ENCODE peak calls at places on chromosomes 2 and 18, in eight cellular contexts. One of them, this sample, is unnamed.

GRCh38 chr2:31268344-31268743 is 34.4 kb downstream of the EHD3 start:
- DNase-seq in AG10803: no peak
- DNase-seq in caudate nucleus: no peak
- DNase-seq in GM10248: no peak
- DNase-seq in EL: no peak
- DNase-seq in activated T-cell treated with anti-CD3 and anti-CD28 coated beads for 4 hours: no peak
- DNase-seq in RWPE1: no peak
- DNase-seq in kidney tubule cell: no peak
- DNase-seq in this sample: peak; percentile 39

GRCh38 chr2:228377533-228377932 is 196.0 kb upstream of the SPHKAP start:
- DNase-seq in activated T-cell treated with anti-CD3 and anti-CD28 coated beads for 4 hours: no peak
- DNase-seq in RWPE1: no peak
- DNase-seq in EL: no peak
- DNase-seq in kidney tubule cell: no peak
- DNase-seq in AG10803: no peak
- DNase-seq in GM10248: no peak
- DNase-seq in caudate nucleus: no peak
- DNase-seq in this sample: no peak

GRCh38 chr2:23412556-23413155 is 27.7 kb downstream of the KLHL29 start:
- DNase-seq in kidney tubule cell: peak; percentile 78
- DNase-seq in AG10803: peak; percentile 79
- DNase-seq in EL: peak; percentile 76
- DNase-seq in caudate nucleus: no peak
- DNase-seq in GM10248: no peak
- DNase-seq in activated T-cell treated with anti-CD3 and anti-CD28 coated beads for 4 hours: no peak
- DNase-seq in RWPE1: no peak
- DNase-seq in this sample: peak; percentile 46

GRCh38 chr18:5298156-5298852 is 2.8 kb upstream of the ZBTB14 start:
- DNase-seq in GM10248: no peak
- DNase-seq in kidney tubule cell: no peak
- DNase-seq in caudate nucleus: no peak
- DNase-seq in AG10803: no peak
- DNase-seq in RWPE1: no peak
- DNase-seq in EL: no peak
- DNase-seq in activated T-cell treated with anti-CD3 and anti-CD28 coated beads for 4 hours: no peak
- DNase-seq in this sample: no peak

GRCh38 chr2:235085476-235085875 is 133.7 kb downstream of the SH3BP4 start:
- DNase-seq in caudate nucleus: no peak
- DNase-seq in activated T-cell treated with anti-CD3 and anti-CD28 coated beads for 4 hours: no peak
- DNase-seq in kidney tubule cell: peak; percentile 65
- DNase-seq in GM10248: no peak
- DNase-seq in EL: peak; percentile 28
- DNase-seq in AG10803: peak; percentile 40
- DNase-seq in RWPE1: no peak
- DNase-seq in this sample: no peak

GRCh38 chr2:226618875-226619605 is 180.6 kb downstream of the IRS1 start:
- DNase-seq in AG10803: peak; percentile 86
- DNase-seq in EL: peak; percentile 13
- DNase-seq in RWPE1: no peak
- DNase-seq in activated T-cell treated with anti-CD3 and anti-CD28 coated beads for 4 hours: no peak
- DNase-seq in GM10248: no peak
- DNase-seq in kidney tubule cell: peak; percentile 40
- DNase-seq in caudate nucleus: no peak
- DNase-seq in this sample: peak; percentile 74

GRCh38 chr2:193966590-193966989 is 1690.4 kb upstream of the SLC39A10 start:
- DNase-seq in RWPE1: peak; percentile 47
- DNase-seq in AG10803: peak; percentile 45
- DNase-seq in GM10248: no peak
- DNase-seq in activated T-cell treated with anti-CD3 and anti-CD28 coated beads for 4 hours: no peak
- DNase-seq in caudate nucleus: no peak
- DNase-seq in EL: peak; percentile 0
- DNase-seq in kidney tubule cell: peak; percentile 68
- DNase-seq in this sample: peak; percentile 77

GRCh38 chr2:66813525-66813924 is 378.6 kb downstream of the MEIS1 start:
- DNase-seq in kidney tubule cell: no peak
- DNase-seq in GM10248: no peak
- DNase-seq in AG10803: no peak
- DNase-seq in caudate nucleus: no peak
- DNase-seq in activated T-cell treated with anti-CD3 and anti-CD28 coated beads for 4 hours: no peak
- DNase-seq in EL: no peak
- DNase-seq in RWPE1: no peak
- DNase-seq in this sample: no peak

GRCh38 chr2:218719457-218719856 is 8.8 kb downstream of the TTLL4 start:
- DNase-seq in AG10803: no peak
- DNase-seq in caudate nucleus: no peak
- DNase-seq in activated T-cell treated with anti-CD3 and anti-CD28 coated beads for 4 hours: no peak
- DNase-seq in GM10248: no peak
- DNase-seq in kidney tubule cell: no peak
- DNase-seq in EL: no peak
- DNase-seq in RWPE1: no peak
- DNase-seq in this sample: no peak

GRCh38 chr2:239600650-239601049 is 199.8 kb upstream of the HDAC4 start:
- DNase-seq in GM10248: no peak
- DNase-seq in activated T-cell treated with anti-CD3 and anti-CD28 coated beads for 4 hours: no peak
- DNase-seq in caudate nucleus: no peak
- DNase-seq in RWPE1: no peak
- DNase-seq in AG10803: no peak
- DNase-seq in kidney tubule cell: no peak
- DNase-seq in EL: no peak
- DNase-seq in this sample: no peak

GRCh38 chr2:173028671-173029070 is 47.0 kb upstream of the MAP3K20 start:
- DNase-seq in activated T-cell treated with anti-CD3 and anti-CD28 coated beads for 4 hours: no peak
- DNase-seq in EL: no peak
- DNase-seq in AG10803: peak; percentile 79
- DNase-seq in GM10248: no peak
- DNase-seq in kidney tubule cell: no peak
- DNase-seq in caudate nucleus: no peak
- DNase-seq in RWPE1: no peak
- DNase-seq in this sample: peak; percentile 50

GRCh38 chr2:160207804-160208661 is 8.0 kb upstream of the ITGB6 start:
- DNase-seq in RWPE1: peak; percentile 91
- DNase-seq in GM10248: no peak
- DNase-seq in EL: peak; percentile 97
- DNase-seq in activated T-cell treated with anti-CD3 and anti-CD28 coated beads for 4 hours: no peak
- DNase-seq in caudate nucleus: no peak
- DNase-seq in AG10803: peak; percentile 98
- DNase-seq in kidney tubule cell: peak; percentile 99
- DNase-seq in this sample: peak; percentile 98

GRCh38 chr2:132797551-132797950 is 127.5 kb upstream of the LYPD1 start:
- DNase-seq in RWPE1: no peak
- DNase-seq in EL: peak; percentile 86
- DNase-seq in kidney tubule cell: peak; percentile 85
- DNase-seq in AG10803: peak; percentile 65
- DNase-seq in caudate nucleus: no peak
- DNase-seq in GM10248: no peak
- DNase-seq in activated T-cell treated with anti-CD3 and anti-CD28 coated beads for 4 hours: no peak
- DNase-seq in this sample: peak; percentile 17

This sample was measured in foreskin fibroblast.